ENCODE peak calls at places on chromosomes 4 and X, in five cellular contexts. V, S, U, B and W are unnamed samples.

GRCh38 chr4:177446571-177446970 is 4.3 kb upstream of the AGA start:
- DNase-seq in U (no peak), S (no peak), B (no peak), V (no peak), W (no peak)

GRCh38 chr4:80240976-80241375 is 25.5 kb upstream of the FGF5 start:
- DNase-seq in U (no peak), V (peak), S (no peak), B (no peak), W (no peak)

GRCh38 chr4:52372269-52372668 is 286.8 kb downstream of the USP46 start:
- DNase-seq in U (no peak), B (no peak), S (no peak), V (no peak), W (no peak)

GRCh38 chr4:7390366-7390765 is 44.4 kb downstream of the PSAPL1 start:
- DNase-seq in U (no peak), B (peak), S (peak), V (no peak), W (peak)

GRCh38 chr4:35520059-35520458 is 724.3 kb downstream of the ARAP2 start:
- DNase-seq in U (no peak), S (no peak), B (no peak), V (no peak), W (no peak)

GRCh38 chr4:93605163-93605562 is 223.4 kb upstream of the ATOH1 start:
- DNase-seq in V (no peak), B (no peak), S (no peak), U (no peak), W (no peak)

GRCh38 chr4:164177753-164178152 is 576.2 kb upstream of the SMIM31 start:
- DNase-seq in V (no peak), S (no peak), B (no peak), U (no peak), W (no peak)

GRCh38 chrX:24728530-24728929 is 34.8 kb downstream of the POLA1 start:
- DNase-seq in V (no peak), U (no peak), B (no peak), S (no peak), W (no peak)

GRCh38 chrX:15465896-15466651 is 27.1 kb downstream of the PIR start:
- DNase-seq in U (no peak), B (no peak), S (no peak), V (peak), W (no peak)

GRCh38 chrX:94058728-94059382 is 384.8 kb downstream of the FAM133A start:
- DNase-seq in V (peak), B (no peak), S (no peak), U (peak), W (no peak)

GRCh38 chr4:82784615-82785247 is 13.9 kb downstream of the SCD5 start:
- DNase-seq in S (no peak), U (no peak), V (peak), B (no peak), W (no peak)

GRCh38 chr4:54954656-54955388 is 170.6 kb downstream of the KDR start:
- DNase-seq in S (no peak), B (no peak), V (no peak), U (no peak), W (no peak)

GRCh38 chrX:100404851-100405250 is 5.2 kb downstream of the PCDH19 start:
- DNase-seq in V (no peak), B (no peak), U (no peak), S (no peak), W (no peak)

GRCh38 chr4:156950950-156951349 is 20.6 kb downstream of the PDGFC start:
- DNase-seq in V (no peak), B (no peak), U (peak), S (no peak), W (no peak)

GRCh38 chr4:76499461-76499860 is 64.4 kb downstream of the SHROOM3 start:
- DNase-seq in V (no peak), B (no peak), U (no peak), S (no peak), W (no peak)

GRCh38 chrX:65697915-65698796 is 30.7 kb downstream of the MSN start:
- DNase-seq in V (peak), S (no peak), U (peak), B (no peak), W (no peak)

GRCh38 chrX:117996408-117996807 is 120.2 kb downstream of the KLHL13 start:
- DNase-seq in V (no peak), B (no peak), U (no peak), S (no peak), W (no peak)

GRCh38 chr4:105061136-105061696 is 85.5 kb upstream of the TET2 start:
- DNase-seq in S (no peak), U (no peak), V (peak), B (no peak), W (no peak)

GRCh38 chr4:181030961-181031360 is 1212.2 kb upstream of the TENM3 start:
- DNase-seq in U (no peak), V (no peak), B (no peak), S (no peak), W (no peak)

GRCh38 chr4:52037730-52038108 is 380 bp downstream of the SGCB start:
- DNase-seq in V (peak), S (peak), B (no peak), U (no peak), W (no peak)

GRCh38 chr4:80500593-80500992 is 165.1 kb downstream of the CFAP299 start:
- DNase-seq in B (no peak), U (no peak), S (no peak), V (peak), W (no peak)

GRCh38 chr4:126582737-126583136 is 1050.0 kb upstream of the INTU start:
- DNase-seq in S (no peak), B (no peak), U (no peak), V (peak), W (no peak)

GRCh38 chr4:2343476-2343875 is 75.0 kb downstream of the ZFYVE28 start:
- DNase-seq in U (no peak), S (no peak), V (no peak), B (peak), W (no peak)